ENCODE peak calls at places on chromosome 2, in seven cellular contexts. J is HEK293T; Z is activated T-helper 1 cell treated with Interleukin-2 at 50 U/mL for 16 hours; V is psoas muscle; C is activated CD8-positive, alpha-beta memory T cell treated with anti-CD3 and anti-CD28 coated beads for 24 hours; P is activated CD4-positive, alpha-beta memory T cell treated with anti-CD3 and anti-CD28 coated beads for 36 hours; H is C1 segment of cervical spinal cord. S is an unnamed sample.

GRCh38 chr2:164302786-164303185 is 318.5 kb downstream of the GRB14 start:
- DNase-seq in J (no peak), Z (no peak), V (no peak), C (no peak), P (no peak), H (no peak), S (no peak)

GRCh38 chr2:219331560-219332213 is 857 bp downstream of the RESP18 start:
- DNase-seq in J (peak; percentile 71), Z (no peak), V (peak; percentile 64), C (peak; percentile 62), P (peak; percentile 28), H (no peak), S (no peak)

GRCh38 chr2:39949131-39949530 is 170.1 kb upstream of the THUMPD2 start:
- DNase-seq in J (no peak), Z (no peak), V (no peak), C (no peak), P (no peak), H (no peak), S (no peak)

GRCh38 chr2:121405233-121405632 is 120.2 kb upstream of the TFCP2L1 start:
- DNase-seq in J (no peak), Z (no peak), V (no peak), C (no peak), P (no peak), H (no peak), S (no peak)

GRCh38 chr2:118738524-118739308 is 108.7 kb downstream of the EN1 start:
- DNase-seq in J (no peak), Z (no peak), V (no peak), C (no peak), P (no peak), H (no peak), S (no peak)

GRCh38 chr2:193907561-193907960 is 1712.8 kb upstream of the TMEFF2 start:
- DNase-seq in J (no peak), Z (no peak), V (no peak), C (no peak), P (no peak), H (no peak), S (no peak)

GRCh38 chr2:176134978-176135575 is 5.6 kb downstream of the HOXD8 start:
- DNase-seq in J (no peak), Z (no peak), V (no peak), C (no peak), P (no peak), H (no peak), S (no peak)

GRCh38 chr2:234512884-234513669 is 16.2 kb upstream of the ARL4C start:
- DNase-seq in J (no peak), Z (no peak), V (no peak), C (no peak), P (no peak), H (no peak), S (no peak)

GRCh38 chr2:101200714-101201113 is 49.5 kb upstream of the TBC1D8 start:
- DNase-seq in J (no peak), Z (no peak), V (no peak), C (no peak), P (no peak), H (no peak), S (no peak)

GRCh38 chr2:26274058-26274613 is 29.4 kb downstream of the HADHB start:
- DNase-seq in J (no peak), Z (no peak), V (no peak), C (no peak), P (no peak), H (no peak), S (no peak)

GRCh38 chr2:139033300-139033699 is 253.1 kb upstream of the NXPH2 start:
- DNase-seq in J (no peak), Z (no peak), V (no peak), C (no peak), P (no peak), H (no peak), S (no peak)

GRCh38 chr2:127694986-127695385 is 6.3 kb upstream of the SFT2D3 start:
- DNase-seq in J (no peak), Z (no peak), V (peak; percentile 59), C (no peak), P (no peak), H (no peak), S (no peak)

GRCh38 chr2:128535928-128536327 is 217.3 kb upstream of the HS6ST1 start:
- DNase-seq in J (no peak), Z (no peak), V (no peak), C (no peak), P (no peak), H (no peak), S (no peak)

GRCh38 chr2:160267022-160267421 is 67.0 kb upstream of the ITGB6 start:
- DNase-seq in J (no peak), Z (no peak), V (no peak), C (no peak), P (peak; percentile 48), H (no peak), S (no peak)

GRCh38 chr2:18247282-18248110 is 313.0 kb downstream of the RDH14 start:
- DNase-seq in J (no peak), Z (no peak), V (no peak), C (no peak), P (no peak), H (no peak), S (no peak)

GRCh38 chr2:174771631-174772491 is 7.6 kb upstream of the CHRNA1 start:
- DNase-seq in J (peak; percentile 83), Z (no peak), V (peak; percentile 81), C (peak; percentile 76), P (peak; percentile 72), H (peak; percentile 5), S (peak; percentile 37)

GRCh38 chr2:28269019-28269784 is 123.5 kb upstream of the FOSL2 start:
- DNase-seq in J (no peak), Z (no peak), V (no peak), C (no peak), P (no peak), H (no peak), S (no peak)

GRCh38 chr2:200270732-200271131 is 35.8 kb upstream of the SPATS2L start:
- DNase-seq in J (no peak), Z (no peak), V (no peak), C (no peak), P (no peak), H (no peak), S (no peak)

S was measured in GM12891.